ENCODE peak calls at places on chromosomes 3 and 15, in nine cellular contexts. One of them, this sample, is unnamed.

GRCh38 chr3:141333796-141334626 is 34.3 kb upstream of the ZBTB38 start:
- DNase-seq in Peyer's patch: no peak
- DNase-seq in OCI-LY7: no peak
- DNase-seq in HepG2: no peak
- DNase-seq in IMR-90: peak
- DNase-seq in A549: no peak
- DNase-seq in glutamatergic neuron: no peak
- DNase-seq in pancreas: no peak
- DNase-seq in lower lobe of right lung: no peak
- DNase-seq in this sample: no peak

GRCh38 chr3:173249457-173249856 is 108.4 kb upstream of the SPATA16 start:
- DNase-seq in Peyer's patch: no peak
- DNase-seq in OCI-LY7: no peak
- DNase-seq in HepG2: no peak
- DNase-seq in IMR-90: no peak
- DNase-seq in A549: no peak
- DNase-seq in glutamatergic neuron: no peak
- DNase-seq in pancreas: no peak
- DNase-seq in lower lobe of right lung: no peak
- DNase-seq in this sample: no peak

GRCh38 chr3:15933439-15934144 is 135.8 kb upstream of the ANKRD28 start:
- DNase-seq in Peyer's patch: no peak
- DNase-seq in OCI-LY7: no peak
- DNase-seq in HepG2: no peak
- DNase-seq in IMR-90: peak
- DNase-seq in A549: no peak
- DNase-seq in glutamatergic neuron: no peak
- DNase-seq in pancreas: no peak
- DNase-seq in lower lobe of right lung: no peak
- DNase-seq in this sample: no peak

GRCh38 chr3:89795506-89795905 is 688.1 kb downstream of the EPHA3 start:
- DNase-seq in Peyer's patch: no peak
- DNase-seq in OCI-LY7: no peak
- DNase-seq in HepG2: no peak
- DNase-seq in IMR-90: no peak
- DNase-seq in A549: no peak
- DNase-seq in glutamatergic neuron: no peak
- DNase-seq in pancreas: no peak
- DNase-seq in lower lobe of right lung: no peak
- DNase-seq in this sample: no peak

GRCh38 chr3:94299741-94300140 is 236.9 kb downstream of the NSUN3 start:
- DNase-seq in Peyer's patch: no peak
- DNase-seq in OCI-LY7: no peak
- DNase-seq in HepG2: no peak
- DNase-seq in IMR-90: no peak
- DNase-seq in A549: no peak
- DNase-seq in glutamatergic neuron: no peak
- DNase-seq in pancreas: no peak
- DNase-seq in lower lobe of right lung: no peak
- DNase-seq in this sample: no peak

GRCh38 chr3:64417816-64418215 is 192.6 kb upstream of the PRICKLE2 start:
- DNase-seq in Peyer's patch: no peak
- DNase-seq in OCI-LY7: no peak
- DNase-seq in HepG2: no peak
- DNase-seq in IMR-90: peak
- DNase-seq in A549: no peak
- DNase-seq in glutamatergic neuron: no peak
- DNase-seq in pancreas: no peak
- DNase-seq in lower lobe of right lung: no peak
- DNase-seq in this sample: no peak

GRCh38 chr3:66220066-66220465 is 735 bp upstream of the SLC25A26 start:
- DNase-seq in Peyer's patch: no peak
- DNase-seq in OCI-LY7: no peak
- DNase-seq in HepG2: no peak
- DNase-seq in IMR-90: no peak
- DNase-seq in A549: no peak
- DNase-seq in glutamatergic neuron: no peak
- DNase-seq in pancreas: no peak
- DNase-seq in lower lobe of right lung: no peak
- DNase-seq in this sample: no peak

GRCh38 chr3:4992118-4992517 is 12.9 kb downstream of the BHLHE40 start:
- DNase-seq in Peyer's patch: no peak
- DNase-seq in OCI-LY7: no peak
- DNase-seq in HepG2: no peak
- DNase-seq in IMR-90: no peak
- DNase-seq in A549: no peak
- DNase-seq in glutamatergic neuron: no peak
- DNase-seq in pancreas: no peak
- DNase-seq in lower lobe of right lung: no peak
- DNase-seq in this sample: no peak

GRCh38 chr3:119690043-119690656 is 12.7 kb upstream of the CFAP91 start:
- DNase-seq in Peyer's patch: no peak
- DNase-seq in OCI-LY7: peak
- DNase-seq in HepG2: peak
- DNase-seq in IMR-90: peak
- DNase-seq in A549: peak
- DNase-seq in glutamatergic neuron: no peak
- DNase-seq in pancreas: no peak
- DNase-seq in lower lobe of right lung: no peak
- DNase-seq in this sample: no peak

GRCh38 chr15:63640146-63640545 is 43.0 kb downstream of the FBXL22 start:
- DNase-seq in Peyer's patch: no peak
- DNase-seq in OCI-LY7: no peak
- DNase-seq in HepG2: no peak
- DNase-seq in IMR-90: no peak
- DNase-seq in A549: no peak
- DNase-seq in glutamatergic neuron: no peak
- DNase-seq in pancreas: no peak
- DNase-seq in lower lobe of right lung: no peak
- DNase-seq in this sample: no peak

GRCh38 chr15:43943511-43943910 is 116.7 kb downstream of the WDR76 start:
- DNase-seq in Peyer's patch: no peak
- DNase-seq in OCI-LY7: no peak
- DNase-seq in HepG2: no peak
- DNase-seq in IMR-90: peak
- DNase-seq in A549: no peak
- DNase-seq in glutamatergic neuron: no peak
- DNase-seq in pancreas: no peak
- DNase-seq in lower lobe of right lung: no peak
- DNase-seq in this sample: no peak

GRCh38 chr15:43941555-43941954 is 114.8 kb downstream of the WDR76 start:
- DNase-seq in Peyer's patch: no peak
- DNase-seq in OCI-LY7: no peak
- DNase-seq in HepG2: no peak
- DNase-seq in IMR-90: no peak
- DNase-seq in A549: no peak
- DNase-seq in glutamatergic neuron: no peak
- DNase-seq in pancreas: no peak
- DNase-seq in lower lobe of right lung: no peak
- DNase-seq in this sample: no peak

GRCh38 chr15:43941071-43941470 is 114.3 kb downstream of the WDR76 start:
- DNase-seq in Peyer's patch: no peak
- DNase-seq in OCI-LY7: no peak
- DNase-seq in HepG2: no peak
- DNase-seq in IMR-90: no peak
- DNase-seq in A549: no peak
- DNase-seq in glutamatergic neuron: no peak
- DNase-seq in pancreas: no peak
- DNase-seq in lower lobe of right lung: no peak
- DNase-seq in this sample: no peak

GRCh38 chr15:43942157-43942556 is 115.4 kb downstream of the WDR76 start:
- DNase-seq in Peyer's patch: no peak
- DNase-seq in OCI-LY7: no peak
- DNase-seq in HepG2: no peak
- DNase-seq in IMR-90: no peak
- DNase-seq in A549: no peak
- DNase-seq in glutamatergic neuron: no peak
- DNase-seq in pancreas: no peak
- DNase-seq in lower lobe of right lung: no peak
- DNase-seq in this sample: no peak

DNA sequence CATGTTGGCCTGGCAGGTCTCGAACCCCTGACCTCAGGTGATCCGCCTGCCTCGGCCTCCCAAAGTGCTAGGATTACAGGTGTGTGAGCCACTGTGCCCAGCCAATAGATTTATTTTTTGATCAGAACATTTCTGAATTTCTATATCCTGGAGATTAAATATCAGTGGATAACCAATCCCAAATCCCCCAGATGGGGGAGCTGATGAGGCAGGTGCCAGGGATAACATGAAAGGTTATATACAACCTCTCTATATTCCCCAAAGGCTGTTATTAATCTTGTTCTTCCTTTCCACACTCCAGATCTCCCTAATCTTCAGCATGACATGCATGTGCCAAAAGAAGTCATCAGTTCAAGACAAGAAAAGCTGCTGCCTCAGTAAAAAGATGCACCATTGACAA is 112.3 kb downstream of the WDR76 start:
- DNase-seq in Peyer's patch: no peak
- DNase-seq in OCI-LY7: peak
- DNase-seq in HepG2: no peak
- DNase-seq in IMR-90: peak
- DNase-seq in A549: peak
- DNase-seq in glutamatergic neuron: no peak
- DNase-seq in pancreas: no peak
- DNase-seq in lower lobe of right lung: no peak
- DNase-seq in this sample: no peak
- TF ChIP-seq CTCF in Peyer's patch: peak
- TF ChIP-seq CTCF in OCI-LY7: peak
- TF ChIP-seq CTCF in HepG2: peak
- TF ChIP-seq CTCF in IMR-90: peak
- TF ChIP-seq CTCF in A549: peak
- TF ChIP-seq CTCF in glutamatergic neuron: peak
- TF ChIP-seq CTCF in pancreas: no peak
- TF ChIP-seq CTCF in lower lobe of right lung: peak
- TF ChIP-seq CTCF in this sample: no peak

GRCh38 chr15:70566047-70566835 is 197.1 kb downstream of the UACA start:
- DNase-seq in Peyer's patch: no peak
- DNase-seq in OCI-LY7: no peak
- DNase-seq in HepG2: no peak
- DNase-seq in IMR-90: no peak
- DNase-seq in A549: no peak
- DNase-seq in glutamatergic neuron: no peak
- DNase-seq in pancreas: no peak
- DNase-seq in lower lobe of right lung: no peak
- DNase-seq in this sample: no peak

GRCh38 chr15:70566989-70567388 is 196.4 kb downstream of the UACA start:
- DNase-seq in Peyer's patch: no peak
- DNase-seq in OCI-LY7: no peak
- DNase-seq in HepG2: no peak
- DNase-seq in IMR-90: no peak
- DNase-seq in A549: no peak
- DNase-seq in glutamatergic neuron: no peak
- DNase-seq in pancreas: no peak
- DNase-seq in lower lobe of right lung: no peak
- DNase-seq in this sample: no peak

GRCh38 chr15:70573121-70573850 is 190.1 kb downstream of the UACA start:
- DNase-seq in Peyer's patch: no peak
- DNase-seq in OCI-LY7: no peak
- DNase-seq in HepG2: no peak
- DNase-seq in IMR-90: no peak
- DNase-seq in A549: no peak
- DNase-seq in glutamatergic neuron: no peak
- DNase-seq in pancreas: no peak
- DNase-seq in lower lobe of right lung: no peak
- DNase-seq in this sample: no peak

GRCh38 chr15:70569718-70570231 is 193.6 kb downstream of the UACA start:
- DNase-seq in Peyer's patch: no peak
- DNase-seq in OCI-LY7: no peak
- DNase-seq in HepG2: peak
- DNase-seq in IMR-90: peak
- DNase-seq in A549: peak
- DNase-seq in glutamatergic neuron: no peak
- DNase-seq in pancreas: no peak
- DNase-seq in lower lobe of right lung: no peak
- DNase-seq in this sample: no peak

GRCh38 chr15:70569139-70569717 is 194.1 kb downstream of the UACA start:
- DNase-seq in Peyer's patch: no peak
- DNase-seq in OCI-LY7: no peak
- DNase-seq in HepG2: peak
- DNase-seq in IMR-90: peak
- DNase-seq in A549: peak
- DNase-seq in glutamatergic neuron: no peak
- DNase-seq in pancreas: no peak
- DNase-seq in lower lobe of right lung: no peak
- DNase-seq in this sample: no peak
- TF ChIP-seq CTCF in Peyer's patch: peak
- TF ChIP-seq CTCF in OCI-LY7: peak
- TF ChIP-seq CTCF in HepG2: peak
- TF ChIP-seq CTCF in IMR-90: peak
- TF ChIP-seq CTCF in A549: peak
- TF ChIP-seq CTCF in glutamatergic neuron: no peak
- TF ChIP-seq CTCF in pancreas: no peak
- TF ChIP-seq CTCF in lower lobe of right lung: peak
- TF ChIP-seq CTCF in this sample: no peak

GRCh38 chr3:56987238-56987932 is 73.1 kb upstream of the SPATA12 start:
- DNase-seq in Peyer's patch: no peak
- DNase-seq in OCI-LY7: no peak
- DNase-seq in HepG2: no peak
- DNase-seq in IMR-90: no peak
- DNase-seq in A549: no peak
- DNase-seq in glutamatergic neuron: peak
- DNase-seq in pancreas: no peak
- DNase-seq in lower lobe of right lung: no peak
- DNase-seq in this sample: no peak
- TF ChIP-seq CTCF in Peyer's patch: no peak
- TF ChIP-seq CTCF in OCI-LY7: peak
- TF ChIP-seq CTCF in HepG2: no peak
- TF ChIP-seq CTCF in IMR-90: peak
- TF ChIP-seq CTCF in A549: no peak
- TF ChIP-seq CTCF in glutamatergic neuron: no peak
- TF ChIP-seq CTCF in pancreas: no peak
- TF ChIP-seq CTCF in lower lobe of right lung: peak
- TF ChIP-seq CTCF in this sample: no peak

GRCh38 chr15:91480426-91480825 is 373.1 kb upstream of the SLCO3A1 start:
- DNase-seq in Peyer's patch: no peak
- DNase-seq in OCI-LY7: no peak
- DNase-seq in HepG2: no peak
- DNase-seq in IMR-90: no peak
- DNase-seq in A549: no peak
- DNase-seq in glutamatergic neuron: no peak
- DNase-seq in pancreas: no peak
- DNase-seq in lower lobe of right lung: no peak
- DNase-seq in this sample: no peak

GRCh38 chr15:91473894-91474293 is 373.8 kb downstream of the SV2B start:
- DNase-seq in Peyer's patch: no peak
- DNase-seq in OCI-LY7: no peak
- DNase-seq in HepG2: no peak
- DNase-seq in IMR-90: peak
- DNase-seq in A549: no peak
- DNase-seq in glutamatergic neuron: no peak
- DNase-seq in pancreas: no peak
- DNase-seq in lower lobe of right lung: no peak
- DNase-seq in this sample: no peak

GRCh38 chr15:91472316-91472756 is 372.3 kb downstream of the SV2B start:
- DNase-seq in Peyer's patch: no peak
- DNase-seq in OCI-LY7: no peak
- DNase-seq in HepG2: no peak
- DNase-seq in IMR-90: peak
- DNase-seq in A549: no peak
- DNase-seq in glutamatergic neuron: no peak
- DNase-seq in pancreas: no peak
- DNase-seq in lower lobe of right lung: no peak
- DNase-seq in this sample: no peak

GRCh38 chr15:91478717-91479191 is 374.8 kb upstream of the SLCO3A1 start:
- DNase-seq in Peyer's patch: no peak
- DNase-seq in OCI-LY7: no peak
- DNase-seq in HepG2: no peak
- DNase-seq in IMR-90: no peak
- DNase-seq in A549: no peak
- DNase-seq in glutamatergic neuron: no peak
- DNase-seq in pancreas: no peak
- DNase-seq in lower lobe of right lung: no peak
- DNase-seq in this sample: no peak

GRCh38 chr15:91476861-91477260 is 376.6 kb upstream of the SLCO3A1 start:
- DNase-seq in Peyer's patch: no peak
- DNase-seq in OCI-LY7: no peak
- DNase-seq in HepG2: no peak
- DNase-seq in IMR-90: no peak
- DNase-seq in A549: no peak
- DNase-seq in glutamatergic neuron: no peak
- DNase-seq in pancreas: no peak
- DNase-seq in lower lobe of right lung: no peak
- DNase-seq in this sample: no peak
- TF ChIP-seq CTCF in Peyer's patch: no peak
- TF ChIP-seq CTCF in OCI-LY7: no peak
- TF ChIP-seq CTCF in HepG2: peak
- TF ChIP-seq CTCF in IMR-90: no peak
- TF ChIP-seq CTCF in A549: no peak
- TF ChIP-seq CTCF in glutamatergic neuron: no peak
- TF ChIP-seq CTCF in pancreas: no peak
- TF ChIP-seq CTCF in lower lobe of right lung: no peak
- TF ChIP-seq CTCF in this sample: no peak